ENCODE peak calls at places on chromosomes 16 and 17, in nine cellular contexts. One of them, this sample, is unnamed.

GRCh38 chr16:12900599-12901203 is 697 bp upstream of the SHISA9 start:
- DNase-seq in hippocampal formation: no peak
- DNase-seq in suprapubic skin: no peak
- DNase-seq in NCI-H2081: no peak
- DNase-seq in DMS79: no peak
- DNase-seq in mesendoderm: peak
- DNase-seq in globus pallidus: no peak
- DNase-seq in EL: no peak
- DNase-seq in Caco-2: no peak
- DNase-seq in this sample: no peak

GRCh38 chr17:78272181-78272913 is 40.9 kb downstream of the TMEM235 start:
- DNase-seq in hippocampal formation: no peak
- DNase-seq in suprapubic skin: peak
- DNase-seq in NCI-H2081: no peak
- DNase-seq in DMS79: no peak
- DNase-seq in mesendoderm: peak
- DNase-seq in globus pallidus: no peak
- DNase-seq in EL: no peak
- DNase-seq in Caco-2: peak
- DNase-seq in this sample: peak

GRCh38 chr16:85416267-85417109 is 196.6 kb upstream of the GSE1 start:
- DNase-seq in hippocampal formation: no peak
- DNase-seq in suprapubic skin: peak
- DNase-seq in NCI-H2081: peak
- DNase-seq in DMS79: peak
- DNase-seq in mesendoderm: peak
- DNase-seq in globus pallidus: no peak
- DNase-seq in EL: peak
- DNase-seq in Caco-2: peak
- DNase-seq in this sample: peak

GRCh38 chr16:85963746-85964370 is 64.9 kb downstream of the IRF8 start:
- DNase-seq in hippocampal formation: no peak
- DNase-seq in suprapubic skin: no peak
- DNase-seq in NCI-H2081: no peak
- DNase-seq in DMS79: peak
- DNase-seq in mesendoderm: no peak
- DNase-seq in globus pallidus: peak
- DNase-seq in EL: no peak
- DNase-seq in Caco-2: no peak
- DNase-seq in this sample: no peak

GRCh38 chr16:55081622-55082593 is 151.2 kb downstream of the IRX5 start:
- DNase-seq in hippocampal formation: no peak
- DNase-seq in suprapubic skin: no peak
- DNase-seq in NCI-H2081: no peak
- DNase-seq in DMS79: no peak
- DNase-seq in mesendoderm: no peak
- DNase-seq in globus pallidus: no peak
- DNase-seq in EL: no peak
- DNase-seq in Caco-2: no peak
- DNase-seq in this sample: no peak

GRCh38 chr16:54446639-54447038 is 160.1 kb upstream of the IRX3 start:
- DNase-seq in hippocampal formation: no peak
- DNase-seq in suprapubic skin: peak
- DNase-seq in NCI-H2081: peak
- DNase-seq in DMS79: no peak
- DNase-seq in mesendoderm: no peak
- DNase-seq in globus pallidus: no peak
- DNase-seq in EL: peak
- DNase-seq in Caco-2: no peak
- DNase-seq in this sample: no peak

GRCh38 chr16:13926507-13926906 is 6.6 kb downstream of the ERCC4 start:
- DNase-seq in hippocampal formation: no peak
- DNase-seq in suprapubic skin: no peak
- DNase-seq in NCI-H2081: peak
- DNase-seq in DMS79: no peak
- DNase-seq in mesendoderm: no peak
- DNase-seq in globus pallidus: no peak
- DNase-seq in EL: no peak
- DNase-seq in Caco-2: no peak
- DNase-seq in this sample: no peak

GRCh38 chr17:82000803-82001649 is 21.7 kb downstream of the CENPX start:
- DNase-seq in hippocampal formation: no peak
- DNase-seq in suprapubic skin: no peak
- DNase-seq in NCI-H2081: no peak
- DNase-seq in DMS79: no peak
- DNase-seq in mesendoderm: no peak
- DNase-seq in globus pallidus: no peak
- DNase-seq in EL: no peak
- DNase-seq in Caco-2: no peak
- DNase-seq in this sample: no peak

GRCh38 chr17:36496018-36496789 is 9.7 kb downstream of the ZNHIT3 start:
- DNase-seq in hippocampal formation: peak
- DNase-seq in suprapubic skin: peak
- DNase-seq in NCI-H2081: no peak
- DNase-seq in DMS79: no peak
- DNase-seq in mesendoderm: peak
- DNase-seq in globus pallidus: peak
- DNase-seq in EL: no peak
- DNase-seq in Caco-2: no peak
- DNase-seq in this sample: no peak

GRCh38 chr17:11150946-11151345 is 90.1 kb upstream of the SHISA6 start:
- DNase-seq in hippocampal formation: no peak
- DNase-seq in suprapubic skin: no peak
- DNase-seq in NCI-H2081: no peak
- DNase-seq in DMS79: no peak
- DNase-seq in mesendoderm: no peak
- DNase-seq in globus pallidus: no peak
- DNase-seq in EL: no peak
- DNase-seq in Caco-2: no peak
- DNase-seq in this sample: no peak

GRCh38 chr17:78307887-78308633 is 51.8 kb downstream of the SOCS3 start:
- DNase-seq in hippocampal formation: no peak
- DNase-seq in suprapubic skin: no peak
- DNase-seq in NCI-H2081: no peak
- DNase-seq in DMS79: peak
- DNase-seq in mesendoderm: peak
- DNase-seq in globus pallidus: no peak
- DNase-seq in EL: no peak
- DNase-seq in Caco-2: no peak
- DNase-seq in this sample: no peak

GRCh38 chr16:65624246-65624645 is 502.4 kb upstream of the CDH11 start:
- DNase-seq in hippocampal formation: no peak
- DNase-seq in suprapubic skin: no peak
- DNase-seq in NCI-H2081: no peak
- DNase-seq in DMS79: no peak
- DNase-seq in mesendoderm: peak
- DNase-seq in globus pallidus: no peak
- DNase-seq in EL: no peak
- DNase-seq in Caco-2: no peak
- DNase-seq in this sample: no peak

GRCh38 chr17:73340093-73340596 is 28.3 kb upstream of the CDC42EP4 start:
- DNase-seq in hippocampal formation: no peak
- DNase-seq in suprapubic skin: no peak
- DNase-seq in NCI-H2081: no peak
- DNase-seq in DMS79: no peak
- DNase-seq in mesendoderm: no peak
- DNase-seq in globus pallidus: no peak
- DNase-seq in EL: peak
- DNase-seq in Caco-2: no peak
- DNase-seq in this sample: peak

GRCh38 chr16:53504161-53504663 is 1.2 kb upstream of the AKTIP start:
- DNase-seq in hippocampal formation: peak
- DNase-seq in suprapubic skin: peak
- DNase-seq in NCI-H2081: peak
- DNase-seq in DMS79: peak
- DNase-seq in mesendoderm: peak
- DNase-seq in globus pallidus: peak
- DNase-seq in EL: peak
- DNase-seq in Caco-2: peak
- DNase-seq in this sample: no peak

GRCh38 chr16:81415757-81416156 is 28.9 kb upstream of the CMIP start:
- DNase-seq in hippocampal formation: no peak
- DNase-seq in suprapubic skin: no peak
- DNase-seq in NCI-H2081: no peak
- DNase-seq in DMS79: no peak
- DNase-seq in mesendoderm: peak
- DNase-seq in globus pallidus: no peak
- DNase-seq in EL: no peak
- DNase-seq in Caco-2: no peak
- DNase-seq in this sample: no peak

GRCh38 chr16:80056334-80056733 is 455.8 kb upstream of the MAF start:
- DNase-seq in hippocampal formation: no peak
- DNase-seq in suprapubic skin: no peak
- DNase-seq in NCI-H2081: no peak
- DNase-seq in DMS79: no peak
- DNase-seq in mesendoderm: peak
- DNase-seq in globus pallidus: no peak
- DNase-seq in EL: peak
- DNase-seq in Caco-2: no peak
- DNase-seq in this sample: no peak

GRCh38 chr16:8950580-8951077 is 13.1 kb downstream of the USP7 start:
- DNase-seq in hippocampal formation: no peak
- DNase-seq in suprapubic skin: no peak
- DNase-seq in NCI-H2081: no peak
- DNase-seq in DMS79: no peak
- DNase-seq in mesendoderm: peak
- DNase-seq in globus pallidus: no peak
- DNase-seq in EL: peak
- DNase-seq in Caco-2: no peak
- DNase-seq in this sample: no peak

GRCh38 chr17:35865412-35866355 is 3.0 kb downstream of the HEATR9 start:
- DNase-seq in hippocampal formation: no peak
- DNase-seq in suprapubic skin: no peak
- DNase-seq in NCI-H2081: no peak
- DNase-seq in DMS79: peak
- DNase-seq in mesendoderm: no peak
- DNase-seq in globus pallidus: no peak
- DNase-seq in EL: peak
- DNase-seq in Caco-2: peak
- DNase-seq in this sample: no peak

GRCh38 chr17:44496815-44497214 is 6.4 kb downstream of the GPATCH8 start:
- DNase-seq in hippocampal formation: no peak
- DNase-seq in suprapubic skin: no peak
- DNase-seq in NCI-H2081: no peak
- DNase-seq in DMS79: no peak
- DNase-seq in mesendoderm: no peak
- DNase-seq in globus pallidus: no peak
- DNase-seq in EL: no peak
- DNase-seq in Caco-2: no peak
- DNase-seq in this sample: no peak

GRCh38 chr17:50847566-50847965 is 12.2 kb downstream of the WFIKKN2 start:
- DNase-seq in hippocampal formation: no peak
- DNase-seq in suprapubic skin: peak
- DNase-seq in NCI-H2081: no peak
- DNase-seq in DMS79: no peak
- DNase-seq in mesendoderm: no peak
- DNase-seq in globus pallidus: no peak
- DNase-seq in EL: no peak
- DNase-seq in Caco-2: no peak
- DNase-seq in this sample: no peak

GRCh38 chr17:45394913-45395568 is 37.6 kb downstream of the ARHGAP27 start:
- DNase-seq in hippocampal formation: peak
- DNase-seq in suprapubic skin: no peak
- DNase-seq in NCI-H2081: peak
- DNase-seq in DMS79: peak
- DNase-seq in mesendoderm: peak
- DNase-seq in globus pallidus: peak
- DNase-seq in EL: peak
- DNase-seq in Caco-2: peak
- DNase-seq in this sample: no peak

GRCh38 chr16:87076950-87077749 is 240.0 kb downstream of the C16orf95 start:
- DNase-seq in hippocampal formation: no peak
- DNase-seq in suprapubic skin: no peak
- DNase-seq in NCI-H2081: no peak
- DNase-seq in DMS79: no peak
- DNase-seq in mesendoderm: peak
- DNase-seq in globus pallidus: peak
- DNase-seq in EL: peak
- DNase-seq in Caco-2: peak
- DNase-seq in this sample: no peak

GRCh38 chr17:79491006-79491405 is 119.8 kb downstream of the RBFOX3 start:
- DNase-seq in hippocampal formation: no peak
- DNase-seq in suprapubic skin: no peak
- DNase-seq in NCI-H2081: no peak
- DNase-seq in DMS79: no peak
- DNase-seq in mesendoderm: no peak
- DNase-seq in globus pallidus: no peak
- DNase-seq in EL: no peak
- DNase-seq in Caco-2: no peak
- DNase-seq in this sample: no peak